ENCODE peak calls at places on chromosomes 7 and 10, in five cellular contexts. C is right lobe of liver; R is HCT116; Z is adrenal gland; M is naive thymus-derived CD4-positive, alpha-beta T cell. Q is an unnamed sample.

GRCh38 chr7:52017802-52018679 is 701.4 kb upstream of the COBL start:
- DNase-seq in C (peak), R (no peak), Z (no peak), M (no peak), Q (no peak)

GRCh38 chr10:81569488-81569887 is 305.5 kb upstream of the NRG3 start:
- DNase-seq in C (no peak), R (no peak), Z (no peak), M (no peak), Q (no peak)

GRCh38 chr10:92011560-92012214 is 88.1 kb downstream of the BTAF1 start:
- DNase-seq in C (no peak), R (peak), Z (no peak), M (no peak), Q (peak)

GRCh38 chr10:87579563-87579962 is 74.9 kb downstream of the MINPP1 start:
- DNase-seq in C (no peak), R (no peak), Z (no peak), M (no peak), Q (no peak)

GRCh38 chr10:60769406-60769805 is 8.9 kb upstream of the CDK1 start:
- DNase-seq in C (no peak), R (no peak), Z (no peak), M (no peak), Q (no peak)

GRCh38 chr7:27863866-27864265 is 123.9 kb downstream of the TAX1BP1 start:
- DNase-seq in C (no peak), R (no peak), Z (peak), M (no peak), Q (no peak)

GRCh38 chr10:102815790-102816549 is 21.2 kb downstream of the CYP17A1 start:
- DNase-seq in C (peak), R (no peak), Z (no peak), M (no peak), Q (no peak)

GRCh38 chr10:61452655-61453641 is at the start of gene TMEM26:
- DNase-seq in C (peak), R (no peak), Z (peak), M (no peak), Q (no peak)

GRCh38 chr10:103069453-103070331 is 123.4 kb downstream of the NT5C2 start:
- DNase-seq in C (peak), R (peak), Z (peak), M (peak), Q (peak)

GRCh38 chr10:114635797-114636550 is 22.1 kb downstream of the ABLIM1 start:
- DNase-seq in C (no peak), R (no peak), Z (no peak), M (no peak), Q (no peak)

GRCh38 chr10:84214612-84215235 is 10.6 kb downstream of the LRIT2 start:
- DNase-seq in C (no peak), R (peak), Z (no peak), M (peak), Q (no peak)

GRCh38 chr7:11668727-11669126 is 163.3 kb downstream of the THSD7A start:
- DNase-seq in C (no peak), R (no peak), Z (no peak), M (no peak), Q (no peak)

GRCh38 chr10:30813872-30814471 is 184.4 kb upstream of the LYZL2 start:
- DNase-seq in C (no peak), R (no peak), Z (no peak), M (no peak), Q (no peak)

GRCh38 chr7:16753932-16754571 is 497 bp downstream of the TSPAN13 start:
- DNase-seq in C (peak), R (no peak), Z (peak), M (no peak), Q (no peak)

GRCh38 chr7:39923086-39923485 is 27.0 kb upstream of the CDK13 start:
- DNase-seq in C (no peak), R (no peak), Z (no peak), M (no peak), Q (no peak)

GRCh38 chr7:39924122-39924521 is 25.9 kb upstream of the CDK13 start:
- DNase-seq in C (no peak), R (no peak), Z (no peak), M (no peak), Q (no peak)

GRCh38 chr7:39919646-39920045 is 30.4 kb upstream of the CDK13 start:
- DNase-seq in C (peak), R (no peak), Z (no peak), M (no peak), Q (no peak)

GRCh38 chr7:39921505-39922250 is 28.4 kb upstream of the CDK13 start:
- DNase-seq in C (no peak), R (no peak), Z (no peak), M (no peak), Q (no peak)

GRCh38 chr7:39922580-39922979 is 27.5 kb upstream of the CDK13 start:
- DNase-seq in C (no peak), R (no peak), Z (no peak), M (no peak), Q (no peak)
- H3K27ac ChIP-seq in C (no peak), R (no peak), Z (no peak), M (no peak), Q (no peak)

DNA sequence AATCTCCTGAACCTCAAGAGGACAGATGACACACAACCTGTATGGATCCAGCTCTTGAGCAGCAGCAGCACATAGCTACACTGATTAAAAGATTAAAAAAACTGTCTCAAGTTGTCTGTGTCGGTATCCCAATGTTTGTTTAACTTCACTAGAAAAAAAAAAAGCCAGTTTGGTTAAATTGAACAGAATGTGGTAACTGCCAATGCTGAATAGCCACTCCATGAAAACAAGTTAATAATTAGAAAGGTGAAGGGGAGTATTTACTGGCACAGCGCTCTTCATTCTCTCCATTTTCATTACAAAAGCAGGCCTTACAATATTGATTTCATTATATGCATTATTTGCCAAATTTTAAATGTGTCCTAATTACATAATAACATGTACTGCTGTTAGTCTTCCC is 47.6 kb downstream of the GDI2 start:
- DNase-seq in C (no peak), R (no peak), Z (no peak), M (no peak), Q (no peak)
- H3K27ac ChIP-seq in C (no peak), R (no peak), Z (no peak), M (no peak), Q (no peak)

GRCh38 chr7:84193787-84194186 is 802 bp downstream of the SEMA3A start:
- DNase-seq in C (no peak), R (no peak), Z (no peak), M (no peak), Q (no peak)

GRCh38 chr7:84194484-84195260 is at the start of gene SEMA3A:
- DNase-seq in C (no peak), R (peak), Z (peak), M (peak), Q (peak)

GRCh38 chr7:84191842-84192241 is 2.7 kb downstream of the SEMA3A start:
- DNase-seq in C (no peak), R (no peak), Z (no peak), M (no peak), Q (no peak)

GRCh38 chr7:84196007-84196551 is 1.5 kb upstream of the SEMA3A start:
- DNase-seq in C (no peak), R (no peak), Z (no peak), M (no peak), Q (no peak)

DNA sequence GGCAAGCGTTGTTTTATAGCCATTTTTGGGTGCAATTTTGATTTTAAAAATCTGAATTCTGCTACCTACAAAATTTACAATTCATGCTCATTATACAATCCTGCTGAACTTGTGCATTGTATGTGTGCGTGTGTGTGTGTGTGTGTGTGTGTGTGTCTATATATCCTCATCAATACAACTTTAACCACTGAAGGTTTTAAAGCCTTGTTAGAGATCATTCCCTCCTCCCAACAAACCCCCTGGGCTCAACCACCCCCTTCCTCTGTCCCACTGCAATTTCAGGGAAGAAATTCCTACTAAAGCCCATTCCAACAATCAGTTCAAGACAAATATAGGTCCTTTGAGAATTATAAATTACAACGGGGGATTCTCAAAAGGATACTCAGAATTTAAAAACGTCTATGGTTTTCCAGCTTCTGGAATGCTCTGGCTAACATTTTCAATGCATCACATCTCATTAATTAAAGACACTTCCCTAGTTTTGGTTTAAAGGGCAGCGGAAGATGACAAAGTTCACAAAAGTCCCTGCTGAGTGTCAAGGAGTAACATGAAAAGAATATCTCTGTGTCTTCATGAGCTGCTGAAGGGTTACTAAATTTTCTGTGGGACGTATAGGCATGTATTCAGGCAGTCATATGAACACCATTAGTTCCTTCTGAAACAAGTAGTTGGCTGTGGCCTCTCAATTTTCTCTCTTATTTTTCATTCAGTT is 862 bp upstream of the SEMA3A start:
- DNase-seq in C (no peak), R (no peak), Z (no peak), M (no peak), Q (no peak)
- H3K27ac ChIP-seq in C (no peak), R (peak), Z (no peak), M (peak), Q (peak)

GRCh38 chr10:116692225-116692624 is 50.1 kb downstream of the HSPA12A start:
- DNase-seq in C (no peak), R (no peak), Z (no peak), M (no peak), Q (no peak)
- H3K27ac ChIP-seq in C (no peak), R (no peak), Z (no peak), M (no peak), Q (no peak)

GRCh38 chr7:2451171-2452073 is 24.8 kb downstream of the GRIFIN start:
- DNase-seq in C (peak), R (peak), Z (peak), M (peak), Q (no peak)
- H3K27ac ChIP-seq in C (no peak), R (peak), Z (no peak), M (no peak), Q (no peak)

DNA sequence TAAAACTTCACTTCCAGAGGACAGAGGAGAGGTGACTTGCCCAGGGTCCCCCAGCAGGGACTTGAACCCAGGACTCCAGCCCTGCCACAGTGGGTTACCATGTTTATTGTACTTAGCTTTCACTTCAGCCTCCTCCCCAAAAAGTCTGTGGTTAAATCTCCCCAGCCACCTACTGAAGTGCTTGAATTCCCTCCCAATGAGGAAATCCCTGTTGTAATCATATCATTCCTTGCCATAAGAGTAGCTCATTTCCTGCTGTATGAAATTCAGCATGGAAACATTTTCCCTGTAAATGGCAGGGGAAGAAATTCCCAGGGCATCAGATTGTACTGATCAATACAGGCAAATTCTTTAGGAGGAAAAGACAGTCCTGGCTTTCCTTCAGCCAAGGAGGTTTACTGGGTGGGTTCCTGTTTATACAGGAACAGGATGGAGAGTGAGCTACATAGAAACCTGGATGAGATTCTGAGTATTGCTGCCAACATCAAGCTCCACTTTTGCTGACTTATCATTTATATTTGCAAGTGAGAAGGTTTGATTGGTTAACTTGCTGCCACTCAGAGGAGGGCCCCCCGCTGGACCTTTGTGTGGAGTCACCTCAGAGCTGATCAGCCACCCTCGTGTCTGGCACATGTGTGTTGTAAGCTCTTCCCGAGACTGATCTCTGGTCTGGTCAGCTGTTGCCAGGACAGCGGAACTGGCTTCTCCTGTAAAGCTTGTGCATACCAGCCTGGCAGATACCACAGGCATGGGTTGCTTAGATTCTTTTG is 16.4 kb upstream of the PDZD8 start:
- DNase-seq in C (peak), R (no peak), Z (no peak), M (no peak), Q (no peak)
- H3K27ac ChIP-seq in C (peak), R (no peak), Z (no peak), M (no peak), Q (peak)

GRCh38 chr10:12780634-12781601 is 220.6 kb downstream of the CCDC3 start:
- DNase-seq in C (no peak), R (no peak), Z (no peak), M (no peak), Q (no peak)

GRCh38 chr10:12782537-12782936 is 219.0 kb downstream of the CCDC3 start:
- DNase-seq in C (peak), R (peak), Z (peak), M (peak), Q (no peak)

GRCh38 chr10:12784646-12785045 is 216.9 kb downstream of the CCDC3 start:
- DNase-seq in C (no peak), R (no peak), Z (no peak), M (no peak), Q (no peak)

GRCh38 chr10:12785338-12785934 is 216.1 kb downstream of the CCDC3 start:
- DNase-seq in C (no peak), R (no peak), Z (no peak), M (no peak), Q (no peak)

GRCh38 chr10:12783326-12783725 is 218.2 kb downstream of the CCDC3 start:
- DNase-seq in C (no peak), R (no peak), Z (no peak), M (no peak), Q (no peak)
- H3K27ac ChIP-seq in C (no peak), R (no peak), Z (no peak), M (no peak), Q (no peak)

GRCh38 chr10:99329238-99329890 is at the start of gene CNNM1:
- DNase-seq in C (no peak), R (no peak), Z (peak), M (no peak), Q (no peak)
- H3K27ac ChIP-seq in C (no peak), R (no peak), Z (no peak), M (no peak), Q (no peak)

Q was measured in epithelial cell of prostate.